ENCODE peak calls at places on chromosomes 1 and 21, in nine cellular contexts. M, X, V, N, D, L, J, B and F are unnamed samples.

GRCh38 chr1:147647796-147648633 is 22.3 kb downstream of the ACP6 start:
- DNase-seq in M (no peak), X (no peak), V (peak), N (no peak), D (no peak), L (no peak), J (no peak), B (no peak), F (no peak)

GRCh38 chr1:204288061-204288588 is 71.6 kb downstream of the PLEKHA6 start:
- DNase-seq in M (peak), X (peak), V (peak), N (peak), D (peak), L (peak), J (no peak), B (peak), F (no peak)

GRCh38 chr1:85576642-85577420 is 3.7 kb upstream of the CCN1 start:
- DNase-seq in M (peak), X (peak), V (peak), N (peak), D (peak), L (peak), J (peak), B (peak), F (peak)

GRCh38 chr1:213122514-213122929 is 71.5 kb downstream of the RPS6KC1 start:
- DNase-seq in M (peak), X (no peak), V (no peak), N (peak), D (no peak), L (no peak), J (no peak), B (peak), F (no peak)

GRCh38 chr1:222387020-222387816 is 160.7 kb downstream of the HHIPL2 start:
- DNase-seq in M (peak), X (no peak), V (no peak), N (peak), D (no peak), L (no peak), J (no peak), B (peak), F (no peak)

GRCh38 chr1:38213720-38214367 is 167.3 kb upstream of the POU3F1 start:
- DNase-seq in M (peak), X (no peak), V (no peak), N (no peak), D (no peak), L (no peak), J (no peak), B (no peak), F (no peak)

GRCh38 chr1:37037675-37038074 is 3.4 kb upstream of the GRIK3 start:
- DNase-seq in M (no peak), X (no peak), V (no peak), N (no peak), D (no peak), L (no peak), J (no peak), B (no peak), F (no peak)

GRCh38 chr1:41840592-41841246 is 78.0 kb downstream of the HIVEP3 start:
- DNase-seq in M (no peak), X (no peak), V (no peak), N (no peak), D (no peak), L (no peak), J (no peak), B (no peak), F (no peak)

GRCh38 chr1:54571803-54572202 is 23.8 kb downstream of the ACOT11 start:
- DNase-seq in M (no peak), X (no peak), V (no peak), N (no peak), D (no peak), L (no peak), J (no peak), B (no peak), F (no peak)

GRCh38 chr1:179047637-179048002 is 21.9 kb downstream of the FAM20B start:
- DNase-seq in M (no peak), X (no peak), V (no peak), N (no peak), D (no peak), L (no peak), J (no peak), B (no peak), F (no peak)

GRCh38 chr1:21779613-21780521 is 3.1 kb downstream of the USP48 start:
- DNase-seq in M (peak), X (no peak), V (no peak), N (no peak), D (no peak), L (no peak), J (no peak), B (no peak), F (no peak)

GRCh38 chr1:218521414-218522169 is 176.5 kb downstream of the TGFB2 start:
- DNase-seq in M (peak), X (peak), V (peak), N (peak), D (peak), L (peak), J (peak), B (peak), F (no peak)

GRCh38 chr21:45533731-45534571 is 8.3 kb downstream of the SLC19A1 start:
- DNase-seq in M (no peak), X (no peak), V (peak), N (no peak), D (peak), L (peak), J (no peak), B (no peak), F (no peak)

GRCh38 chr1:25695991-25696330 is 79.4 kb downstream of the MAN1C1 start:
- DNase-seq in M (no peak), X (peak), V (no peak), N (peak), D (no peak), L (peak), J (no peak), B (no peak), F (no peak)

GRCh38 chr21:42061866-42062542 is 9.1 kb upstream of the UMODL1 start:
- DNase-seq in M (no peak), X (no peak), V (peak), N (no peak), D (no peak), L (no peak), J (no peak), B (no peak), F (no peak)

GRCh38 chr1:89179343-89179742 is 3.5 kb upstream of the GBP7 start:
- DNase-seq in M (no peak), X (no peak), V (no peak), N (no peak), D (no peak), L (no peak), J (no peak), B (no peak), F (no peak)

GRCh38 chr1:42777860-42778259 is 6.9 kb upstream of the TMEM269 start:
- DNase-seq in M (peak), X (no peak), V (no peak), N (peak), D (no peak), L (no peak), J (no peak), B (peak), F (no peak)

GRCh38 chr1:43541721-43542401 is 11.2 kb downstream of the PTPRF start:
- DNase-seq in M (no peak), X (peak), V (peak), N (no peak), D (peak), L (peak), J (peak), B (peak), F (no peak)

GRCh38 chr1:33228935-33229487 is 27.3 kb upstream of the ZNF362 start:
- DNase-seq in M (peak), X (peak), V (no peak), N (no peak), D (no peak), L (peak), J (peak), B (no peak), F (peak)

GRCh38 chr1:198607714-198608113 is 31.1 kb upstream of the PTPRC start:
- DNase-seq in M (no peak), X (no peak), V (no peak), N (no peak), D (no peak), L (no peak), J (no peak), B (no peak), F (no peak)

GRCh38 chr1:158951956-158952355 is 20.6 kb downstream of the PYHIN1 start:
- DNase-seq in M (peak), X (no peak), V (peak), N (no peak), D (no peak), L (no peak), J (no peak), B (no peak), F (no peak)

GRCh38 chr1:145805057-145805456 is 18.8 kb downstream of the RNF115 start:
- DNase-seq in M (no peak), X (no peak), V (no peak), N (no peak), D (no peak), L (no peak), J (no peak), B (no peak), F (no peak)

GRCh38 chr1:159468321-159468720 is 28.8 kb downstream of the OR10J1 start:
- DNase-seq in M (no peak), X (no peak), V (no peak), N (no peak), D (no peak), L (no peak), J (no peak), B (no peak), F (no peak)

GRCh38 chr1:55444660-55445059 is 229.5 kb upstream of the USP24 start:
- DNase-seq in M (no peak), X (no peak), V (no peak), N (no peak), D (no peak), L (no peak), J (no peak), B (no peak), F (no peak)

GRCh38 chr1:59198565-59198964 is 98.3 kb upstream of the FGGY start:
- DNase-seq in M (no peak), X (no peak), V (no peak), N (no peak), D (no peak), L (no peak), J (no peak), B (no peak), F (no peak)

GRCh38 chr1:225883616-225884265 is 1.6 kb upstream of the TMEM63A start:
- DNase-seq in M (peak), X (no peak), V (peak), N (no peak), D (no peak), L (no peak), J (no peak), B (no peak), F (no peak)

GRCh38 chr1:178243119-178243518 is 149.2 kb downstream of the RASAL2 start:
- DNase-seq in M (no peak), X (no peak), V (no peak), N (no peak), D (no peak), L (no peak), J (no peak), B (no peak), F (no peak)

GRCh38 chr1:16151200-16151708 is 4.6 kb downstream of the EPHA2 start:
- DNase-seq in M (peak), X (no peak), V (no peak), N (no peak), D (no peak), L (no peak), J (no peak), B (no peak), F (no peak)

GRCh38 chr1:160116277-160117147 is 953 bp downstream of the ATP1A2 start:
- DNase-seq in M (no peak), X (no peak), V (no peak), N (peak), D (no peak), L (no peak), J (no peak), B (no peak), F (no peak)

GRCh38 chr1:81699234-81699633 is 101.5 kb upstream of the ADGRL2 start:
- DNase-seq in M (no peak), X (no peak), V (no peak), N (peak), D (no peak), L (no peak), J (no peak), B (no peak), F (no peak)

GRCh38 chr1:175840787-175841186 is 97.4 kb upstream of the TNR start:
- DNase-seq in M (no peak), X (no peak), V (no peak), N (no peak), D (no peak), L (no peak), J (no peak), B (no peak), F (no peak)

GRCh38 chr1:60102691-60103090 is 29.1 kb upstream of the C1orf87 start:
- DNase-seq in M (no peak), X (no peak), V (no peak), N (no peak), D (no peak), L (no peak), J (no peak), B (no peak), F (no peak)

GRCh38 chr1:245365071-245365470 is 210.3 kb downstream of the KIF26B start:
- DNase-seq in M (no peak), X (no peak), V (no peak), N (no peak), D (no peak), L (no peak), J (no peak), B (no peak), F (no peak)

GRCh38 chr1:59125711-59126320 is 171.1 kb upstream of the FGGY start:
- DNase-seq in M (no peak), X (no peak), V (no peak), N (no peak), D (no peak), L (no peak), J (no peak), B (no peak), F (no peak)

GRCh38 chr21:36702622-36702968 is 3.7 kb downstream of the SIM2 start:
- DNase-seq in M (no peak), X (no peak), V (no peak), N (no peak), D (no peak), L (no peak), J (no peak), B (no peak), F (no peak)
- TF ChIP-seq EP300 in M (no peak), X (no peak), V (no peak), N (no peak), D (no peak), L (no peak), J (no peak), B (no peak), F (no peak)

GRCh38 chr21:17146426-17146825 is 366.4 kb upstream of the CXADR start:
- DNase-seq in M (no peak), X (no peak), V (no peak), N (no peak), D (no peak), L (no peak), J (no peak), B (no peak), F (no peak)
- TF ChIP-seq EP300 in M (no peak), X (no peak), V (no peak), N (no peak), D (no peak), L (no peak), J (no peak), B (no peak), F (no peak)

DNA sequence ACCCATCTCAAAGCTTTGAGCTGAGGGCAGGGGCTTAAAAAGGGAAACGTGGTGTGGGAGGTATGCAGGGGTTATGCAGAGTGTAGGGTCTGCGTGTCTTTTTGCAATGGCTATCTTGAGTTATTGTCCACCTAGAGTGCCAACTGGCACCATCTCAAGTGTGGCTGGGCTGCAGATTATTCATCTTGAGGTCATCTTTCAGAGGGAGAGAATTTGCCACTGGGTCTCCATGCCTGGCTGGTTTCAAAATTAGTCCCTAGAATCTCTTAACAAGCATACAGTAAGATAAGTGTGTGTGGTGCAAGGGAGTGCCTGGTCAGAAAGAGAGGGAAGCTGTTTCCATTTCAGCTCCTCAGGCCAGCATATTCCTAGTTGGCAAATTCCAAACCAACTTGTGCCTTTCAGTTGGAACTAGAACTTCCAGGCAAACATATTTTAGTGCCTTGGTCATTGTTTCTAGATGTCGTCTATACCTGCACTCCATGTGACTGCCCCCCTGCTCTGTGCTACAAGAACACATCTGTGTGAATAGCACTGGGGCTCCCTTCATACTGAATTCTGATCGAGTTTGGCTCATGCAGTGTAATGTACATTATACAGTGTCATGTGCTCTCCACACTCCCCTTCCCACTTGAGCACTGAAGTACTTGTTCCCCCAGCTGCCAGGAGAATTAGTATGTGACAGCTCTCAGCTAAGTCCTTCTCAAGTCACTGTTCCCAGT is 5.0 kb upstream of the OR2T8 start:
- DNase-seq in M (no peak), X (no peak), V (no peak), N (no peak), D (no peak), L (no peak), J (no peak), B (no peak), F (no peak)
- TF ChIP-seq EP300 in M (no peak), X (no peak), V (no peak), N (no peak), D (no peak), L (no peak), J (no peak), B (no peak), F (no peak)

GRCh38 chr21:32611471-32611997 is 643 bp downstream of the CFAP298 start:
- DNase-seq in M (peak), X (no peak), V (peak), N (no peak), D (peak), L (no peak), J (no peak), B (no peak), F (peak)
- TF ChIP-seq EP300 in M (no peak), X (no peak), V (no peak), N (no peak), D (no peak), L (no peak), J (no peak), B (no peak), F (no peak)

DNA sequence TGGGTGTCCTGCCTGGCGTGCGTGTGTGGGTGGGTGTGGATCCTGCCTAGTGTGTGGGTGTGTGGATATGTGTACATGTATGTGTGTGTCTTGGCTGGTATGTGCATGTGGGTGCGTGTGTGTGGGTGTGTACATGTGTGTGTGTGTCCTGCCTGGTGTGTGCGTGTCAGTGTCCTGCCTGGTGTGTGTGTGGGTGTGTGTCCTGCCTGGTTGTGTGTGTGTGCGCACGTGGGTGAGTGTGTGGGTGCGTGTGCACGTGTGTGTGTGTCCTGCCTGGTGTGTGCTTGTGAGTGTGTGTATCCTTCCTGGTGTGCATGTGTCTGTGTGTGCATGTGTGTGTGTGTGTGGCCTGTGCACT is 60.1 kb downstream of the PRDM16 start:
- DNase-seq in M (no peak), X (no peak), V (no peak), N (no peak), D (no peak), L (no peak), J (no peak), B (no peak), F (no peak)
- TF ChIP-seq EP300 in M (no peak), X (no peak), V (no peak), N (no peak), D (no peak), L (no peak), J (no peak), B (no peak), F (no peak)

DNA sequence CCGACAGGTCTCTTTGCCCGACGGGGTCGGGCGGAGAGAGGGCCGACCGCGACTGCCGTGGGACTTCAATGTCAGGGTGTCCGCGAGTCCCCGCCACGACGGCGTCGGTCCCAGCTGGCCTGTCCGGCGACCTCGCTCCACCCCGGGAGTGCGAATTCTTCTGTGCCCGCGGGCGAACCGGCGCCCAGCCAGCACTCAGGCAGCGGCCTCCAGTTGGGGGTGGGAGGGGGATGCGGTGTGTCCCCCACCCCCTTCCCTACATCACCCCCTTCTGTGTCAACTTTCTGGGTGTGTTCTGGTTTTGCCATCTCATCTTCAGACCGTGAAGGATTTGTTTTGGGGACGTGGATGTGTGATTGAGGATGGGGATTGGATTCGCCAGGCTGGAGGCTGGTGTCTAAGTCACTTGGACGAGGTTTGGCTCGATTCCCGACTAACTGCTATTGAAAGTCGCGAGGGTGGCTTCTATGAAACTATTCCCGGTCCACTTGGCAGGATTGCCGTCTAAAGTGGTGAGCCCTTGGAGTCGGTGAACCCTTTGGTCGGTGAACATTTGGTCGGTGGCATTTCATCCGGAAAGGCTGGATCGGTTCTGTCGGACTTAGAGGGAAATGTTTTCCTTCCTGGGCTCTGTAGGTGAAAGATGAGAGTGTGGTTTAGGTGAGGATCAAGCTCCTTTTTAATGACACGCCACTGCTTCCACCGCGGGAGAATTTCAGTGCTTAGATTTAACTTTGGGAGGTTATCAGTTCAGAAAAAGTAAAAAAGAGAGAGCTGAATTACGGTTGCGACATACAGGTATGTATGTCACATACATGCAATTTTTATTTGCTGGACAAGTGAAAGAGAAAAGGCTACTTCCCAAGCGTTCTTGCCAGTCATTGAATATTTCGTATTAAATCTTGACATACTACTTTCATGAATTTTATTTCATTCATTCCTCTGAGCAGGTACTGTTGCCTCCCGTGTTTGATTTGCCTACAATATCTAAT is 771 bp downstream of the ABCD3 start:
- DNase-seq in M (peak), X (peak), V (peak), N (peak), D (peak), L (peak), J (peak), B (no peak), F (no peak)
- TF ChIP-seq EP300 in M (no peak), X (no peak), V (no peak), N (no peak), D (no peak), L (no peak), J (no peak), B (no peak), F (no peak)